ENCODE peak calls at places on chromosome 17, in five cellular contexts. B is neural progenitor cell, D is GM12878, Z is tibial artery, F is BJ. S is an unnamed sample.
A peak's percentile ranks its signal among the peaks of the same experiment; 100 is the strongest.

GRCh38 chr17:71635187-71635586 is 485.6 kb upstream of the SOX9 start:
- DNase-seq in B (no peak), D (no peak), Z (no peak), F (no peak), S (no peak)

GRCh38 chr17:46772879-46773620 is 45.4 kb downstream of the WNT3 start:
- DNase-seq in B (no peak), D (no peak), Z (no peak), F (no peak), S (no peak)

GRCh38 chr17:65485388-65486299 is 75.8 kb downstream of the AXIN2 start:
- DNase-seq in B (no peak), D (no peak), Z (peak; percentile 73), F (no peak), S (no peak)

GRCh38 chr17:40910441-40910841 is 25.4 kb upstream of the KRT20 start:
- DNase-seq in B (no peak), D (no peak), Z (no peak), F (peak; percentile 64), S (no peak)

GRCh38 chr17:1995321-1996242 is 29.6 kb downstream of the RTN4RL1 start:
- DNase-seq in B (no peak), D (no peak), Z (no peak), F (no peak), S (no peak)

GRCh38 chr17:72661093-72661944 is 431.2 kb downstream of the SLC39A11 start:
- DNase-seq in B (no peak), D (no peak), Z (no peak), F (no peak), S (no peak)

GRCh38 chr17:35432176-35433074 is at the start of gene SLFN12:
- DNase-seq in B (peak; percentile 26), D (peak; percentile 67), Z (peak; percentile 56), F (peak; percentile 76), S (peak; percentile 95)

GRCh38 chr17:65750678-65751077 is 189.2 kb upstream of the AXIN2 start:
- DNase-seq in B (no peak), D (peak; percentile 15), Z (no peak), F (peak; percentile 64), S (peak; percentile 75)

GRCh38 chr17:78865682-78866390 is 25.2 kb upstream of the USP36 start:
- DNase-seq in B (peak; percentile 88), D (no peak), Z (peak; percentile 82), F (no peak), S (peak; percentile 63)

GRCh38 chr17:39666601-39667261 is 1.5 kb upstream of the PNMT start:
- DNase-seq in B (no peak), D (no peak), Z (peak; percentile 77), F (no peak), S (no peak)

GRCh38 chr17:80826955-80827645 is 164.5 kb upstream of the CHMP6 start:
- DNase-seq in B (peak; percentile 39), D (no peak), Z (peak; percentile 87), F (peak; percentile 82), S (peak; percentile 93)

GRCh38 chr17:38431343-38432145 is 3.3 kb downstream of the ARHGAP23 start:
- DNase-seq in B (no peak), D (no peak), Z (no peak), F (no peak), S (no peak)

GRCh38 chr17:57387575-57387974 is 131.3 kb downstream of the MSI2 start:
- DNase-seq in B (no peak), D (no peak), Z (no peak), F (no peak), S (no peak)

GRCh38 chr17:82567286-82567685 is 47.8 kb downstream of the FOXK2 start:
- DNase-seq in B (no peak), D (no peak), Z (no peak), F (no peak), S (no peak)

GRCh38 chr17:42438600-42439567 is 15.8 kb upstream of the CAVIN1 start:
- DNase-seq in B (no peak), D (no peak), Z (no peak), F (no peak), S (no peak)

GRCh38 chr17:73435412-73435811 is 123.6 kb upstream of the CDC42EP4 start:
- DNase-seq in B (no peak), D (no peak), Z (no peak), F (no peak), S (no peak)

GRCh38 chr17:78641666-78642065 is 64.5 kb upstream of the DNAH17 start:
- DNase-seq in B (no peak), D (no peak), Z (no peak), F (no peak), S (no peak)

GRCh38 chr17:81354944-81355327 is 40.3 kb upstream of the BAHCC1 start:
- DNase-seq in B (no peak), D (no peak), Z (no peak), F (no peak), S (no peak)

GRCh38 chr17:32323784-32324590 is 18.0 kb downstream of the C17orf75 start:
- DNase-seq in B (peak; percentile 60), D (no peak), Z (no peak), F (no peak), S (no peak)

GRCh38 chr17:41519501-41520224 is 973 bp upstream of the KRT15 start:
- DNase-seq in B (no peak), D (no peak), Z (no peak), F (no peak), S (no peak)

GRCh38 chr17:37701424-37702020 is 43.3 kb downstream of the HNF1B start:
- DNase-seq in B (peak; percentile 39), D (peak; percentile 16), Z (peak; percentile 30), F (no peak), S (no peak)

GRCh38 chr17:38430316-38430715 is 2.1 kb downstream of the ARHGAP23 start:
- DNase-seq in B (no peak), D (no peak), Z (no peak), F (no peak), S (no peak)

GRCh38 chr17:55735784-55736405 is 13.2 kb upstream of the TMEM100 start:
- DNase-seq in B (peak; percentile 74), D (no peak), Z (peak; percentile 54), F (no peak), S (no peak)

GRCh38 chr17:40602445-40603443 is 37.5 kb upstream of the CCR7 start:
- DNase-seq in B (no peak), D (peak; percentile 84), Z (no peak), F (no peak), S (no peak)

GRCh38 chr17:9520649-9521435 is 54.8 kb downstream of the STX8 start:
- DNase-seq in B (peak; percentile 49), D (no peak), Z (no peak), F (no peak), S (no peak)

GRCh38 chr17:9517396-9517795 is 58.2 kb downstream of the STX8 start:
- DNase-seq in B (no peak), D (no peak), Z (no peak), F (no peak), S (no peak)

GRCh38 chr17:9519873-9520272 is 55.7 kb downstream of the STX8 start:
- DNase-seq in B (no peak), D (no peak), Z (no peak), F (no peak), S (no peak)

DNA sequence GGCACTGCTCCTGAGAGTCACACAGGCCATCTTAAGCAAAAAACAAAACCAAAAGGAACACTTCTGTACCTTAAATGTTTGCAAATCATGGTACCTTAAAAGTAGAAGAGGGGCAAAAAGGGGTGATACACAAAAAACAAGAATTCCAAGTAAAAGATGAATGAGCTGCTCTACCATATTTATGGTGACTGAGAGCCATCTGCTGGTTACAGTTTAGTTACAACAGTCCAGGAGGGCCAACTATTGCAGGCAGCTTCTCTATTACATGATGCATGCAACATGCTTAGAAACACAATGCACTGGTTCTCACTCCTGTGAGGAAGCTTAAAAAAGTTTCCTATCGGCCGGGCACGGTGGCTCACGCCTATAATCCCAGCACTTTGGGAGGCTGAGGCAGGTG is 53.5 kb downstream of the STX8 start:
- DNase-seq in B (peak; percentile 75), D (no peak), Z (no peak), F (no peak), S (peak; percentile 18)
- TF ChIP-seq CTCF in B (peak; percentile 76), D (peak; percentile 60), Z (peak; percentile 69), F (peak; percentile 51), S (peak; percentile 62)

DNA sequence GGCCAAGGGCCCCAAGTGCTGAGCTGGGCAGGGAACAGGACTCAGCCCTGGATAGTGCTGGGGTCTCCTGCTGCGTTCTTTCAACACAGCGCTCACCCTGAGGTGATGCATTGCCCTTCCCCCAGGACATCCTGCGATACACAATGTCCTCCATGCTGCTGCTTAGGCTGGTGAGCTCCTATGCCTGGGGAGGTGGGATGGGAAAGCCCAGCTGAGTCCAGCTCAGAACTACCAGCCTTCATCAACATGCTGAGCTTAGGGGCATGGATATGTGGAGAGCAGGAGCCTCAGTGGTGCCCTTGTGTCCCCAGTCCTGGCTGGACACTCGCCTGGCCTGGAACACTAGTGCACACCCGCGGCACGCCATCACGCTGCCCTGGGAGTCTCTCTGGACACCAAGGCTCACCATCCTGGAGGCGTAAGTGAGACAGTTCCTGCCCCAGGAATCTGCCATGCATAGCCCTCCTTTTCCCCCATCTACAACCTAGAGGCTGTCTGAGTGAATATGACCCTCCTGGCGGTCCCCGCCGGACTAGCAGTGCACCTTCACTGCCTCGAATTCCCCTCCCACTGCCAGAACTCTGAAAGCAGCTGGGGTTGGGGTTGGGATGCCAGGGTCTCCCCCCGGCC is 710 bp downstream of the ZACN start:
- DNase-seq in B (peak; percentile 60), D (no peak), Z (no peak), F (no peak), S (no peak)
- TF ChIP-seq CTCF in B (peak; percentile 33), D (no peak), Z (no peak), F (peak; percentile 16), S (peak; percentile 24)

DNA sequence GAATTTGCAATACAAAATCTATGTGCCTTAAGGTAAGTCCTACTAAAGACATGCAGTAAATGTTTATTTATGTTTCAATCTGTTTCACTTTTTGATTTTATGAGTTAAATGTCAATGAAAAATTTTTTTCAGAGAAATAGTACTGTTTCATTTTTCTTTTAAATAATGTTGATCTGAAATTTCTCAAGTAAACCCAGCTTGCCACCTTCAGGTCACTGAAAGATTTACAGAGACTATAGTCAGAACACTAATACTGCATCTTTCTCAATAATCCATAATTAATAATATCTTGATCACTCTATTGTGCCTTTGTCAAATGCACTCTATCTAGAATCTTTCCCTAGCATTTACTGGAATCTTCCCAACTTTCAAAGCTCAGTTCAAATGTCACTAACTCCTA is 6.5 kb upstream of the DHX40 start:
- DNase-seq in B (no peak), D (no peak), Z (no peak), F (no peak), S (no peak)
- TF ChIP-seq CTCF in B (peak; percentile 20), D (peak; percentile 11), Z (peak; percentile 12), F (peak; percentile 15), S (peak; percentile 23)

DNA sequence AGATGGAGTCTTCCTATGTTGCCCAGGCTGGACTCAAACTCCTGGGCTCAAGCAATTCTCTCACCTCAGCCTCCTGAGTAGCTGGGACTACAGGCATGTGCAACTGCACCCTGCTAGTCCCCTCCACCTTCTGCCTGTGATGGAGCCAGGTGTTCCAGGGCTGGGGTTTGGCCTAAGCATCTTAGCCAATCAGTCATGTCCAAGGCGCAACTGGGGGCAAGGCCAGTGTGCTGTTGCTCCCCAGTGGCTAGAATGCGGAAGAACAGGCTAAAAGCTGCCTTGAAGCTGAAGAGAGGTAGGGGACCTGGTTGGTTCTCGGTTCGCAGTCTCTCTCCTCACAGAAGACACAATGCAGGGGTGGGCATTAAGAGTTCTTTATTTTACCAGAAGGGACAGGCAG is 18.6 kb downstream of the FLOT2 start:
- DNase-seq in B (peak; percentile 54), D (no peak), Z (no peak), F (no peak), S (no peak)
- TF ChIP-seq CTCF in B (peak; percentile 50), D (peak; percentile 67), Z (peak; percentile 14), F (peak; percentile 59), S (peak; percentile 54)

GRCh38 chr17:3602499-3602898 is 6.7 kb downstream of the TRPV1 start:
- DNase-seq in B (peak; percentile 77), D (no peak), Z (no peak), F (no peak), S (no peak)
- TF ChIP-seq CTCF in B (peak; percentile 65), D (peak; percentile 47), Z (peak; percentile 31), F (peak; percentile 27), S (peak; percentile 25)